ENCODE peak calls at places on chromosome 11, in eight cellular contexts. One of them, this sample, is unnamed.

GRCh38 chr11:30045144-30045543 is 28.3 kb upstream of the KCNA4 start:
- DNase-seq in sigmoid colon: no peak
- DNase-seq in GM23338: no peak
- DNase-seq in IMR-90: no peak
- DNase-seq in hepatocyte: no peak
- DNase-seq in transverse colon: no peak
- DNase-seq in tibial artery: no peak
- DNase-seq in adipocyte: no peak
- DNase-seq in this sample: no peak

GRCh38 chr11:64874841-64875240 is 3.6 kb downstream of the EHD1 start:
- DNase-seq in sigmoid colon: no peak
- DNase-seq in GM23338: no peak
- DNase-seq in IMR-90: no peak
- DNase-seq in hepatocyte: no peak
- DNase-seq in transverse colon: no peak
- DNase-seq in tibial artery: no peak
- DNase-seq in adipocyte: no peak
- DNase-seq in this sample: no peak

GRCh38 chr11:60875366-60875720 is 8.0 kb downstream of the ZP1 start:
- DNase-seq in sigmoid colon: peak; percentile 38
- DNase-seq in GM23338: no peak
- DNase-seq in IMR-90: no peak
- DNase-seq in hepatocyte: no peak
- DNase-seq in transverse colon: no peak
- DNase-seq in tibial artery: peak; percentile 60
- DNase-seq in adipocyte: no peak
- DNase-seq in this sample: no peak

GRCh38 chr11:93236741-93237675 is 39.2 kb upstream of the SLC36A4 start:
- DNase-seq in sigmoid colon: no peak
- DNase-seq in GM23338: peak; percentile 80
- DNase-seq in IMR-90: peak; percentile 44
- DNase-seq in hepatocyte: peak; percentile 72
- DNase-seq in transverse colon: peak; percentile 18
- DNase-seq in tibial artery: no peak
- DNase-seq in adipocyte: peak; percentile 64
- DNase-seq in this sample: no peak

GRCh38 chr11:74559110-74559933 is 33.1 kb upstream of the POLD3 start:
- DNase-seq in sigmoid colon: no peak
- DNase-seq in GM23338: no peak
- DNase-seq in IMR-90: peak; percentile 55
- DNase-seq in hepatocyte: no peak
- DNase-seq in transverse colon: no peak
- DNase-seq in tibial artery: no peak
- DNase-seq in adipocyte: no peak
- DNase-seq in this sample: no peak

GRCh38 chr11:130846606-130847005 is 69.7 kb downstream of the SNX19 start:
- DNase-seq in sigmoid colon: no peak
- DNase-seq in GM23338: no peak
- DNase-seq in IMR-90: peak; percentile 29
- DNase-seq in hepatocyte: no peak
- DNase-seq in transverse colon: no peak
- DNase-seq in tibial artery: no peak
- DNase-seq in adipocyte: no peak
- DNase-seq in this sample: no peak

GRCh38 chr11:108135845-108136599 is 14.7 kb downstream of the ACAT1 start:
- DNase-seq in sigmoid colon: no peak
- DNase-seq in GM23338: no peak
- DNase-seq in IMR-90: peak; percentile 10
- DNase-seq in hepatocyte: no peak
- DNase-seq in transverse colon: no peak
- DNase-seq in tibial artery: no peak
- DNase-seq in adipocyte: peak; percentile 29
- DNase-seq in this sample: no peak

GRCh38 chr11:64226507-64227051 is 505 bp downstream of the NUDT22 start:
- DNase-seq in sigmoid colon: peak; percentile 80
- DNase-seq in GM23338: peak; percentile 64
- DNase-seq in IMR-90: no peak
- DNase-seq in hepatocyte: no peak
- DNase-seq in transverse colon: peak; percentile 82
- DNase-seq in tibial artery: no peak
- DNase-seq in adipocyte: no peak
- DNase-seq in this sample: no peak

GRCh38 chr11:2794947-2795346 is 90.6 kb downstream of the CDKN1C start:
- DNase-seq in sigmoid colon: peak; percentile 64
- DNase-seq in GM23338: no peak
- DNase-seq in IMR-90: no peak
- DNase-seq in hepatocyte: no peak
- DNase-seq in transverse colon: peak; percentile 5
- DNase-seq in tibial artery: no peak
- DNase-seq in adipocyte: no peak
- DNase-seq in this sample: peak; percentile 31

GRCh38 chr11:78694152-78694551 is 119.5 kb upstream of the NARS2 start:
- DNase-seq in sigmoid colon: no peak
- DNase-seq in GM23338: no peak
- DNase-seq in IMR-90: peak; percentile 8
- DNase-seq in hepatocyte: no peak
- DNase-seq in transverse colon: no peak
- DNase-seq in tibial artery: no peak
- DNase-seq in adipocyte: no peak
- DNase-seq in this sample: no peak

GRCh38 chr11:75582935-75583709 is 21.1 kb downstream of the SERPINH1 start:
- DNase-seq in sigmoid colon: peak; percentile 87
- DNase-seq in GM23338: peak; percentile 89
- DNase-seq in IMR-90: peak; percentile 66
- DNase-seq in hepatocyte: peak; percentile 87
- DNase-seq in transverse colon: peak; percentile 57
- DNase-seq in tibial artery: peak; percentile 85
- DNase-seq in adipocyte: peak; percentile 95
- DNase-seq in this sample: peak; percentile 98

GRCh38 chr11:128603003-128603715 is 15.8 kb upstream of the ETS1 start:
- DNase-seq in sigmoid colon: no peak
- DNase-seq in GM23338: no peak
- DNase-seq in IMR-90: no peak
- DNase-seq in hepatocyte: no peak
- DNase-seq in transverse colon: no peak
- DNase-seq in tibial artery: no peak
- DNase-seq in adipocyte: no peak
- DNase-seq in this sample: no peak

GRCh38 chr11:16778286-16778685 is 39.8 kb downstream of the C11orf58 start:
- DNase-seq in sigmoid colon: no peak
- DNase-seq in GM23338: no peak
- DNase-seq in IMR-90: no peak
- DNase-seq in hepatocyte: no peak
- DNase-seq in transverse colon: no peak
- DNase-seq in tibial artery: peak; percentile 41
- DNase-seq in adipocyte: no peak
- DNase-seq in this sample: no peak

GRCh38 chr11:65422104-65422632 is 430 bp upstream of the NEAT1 start:
- DNase-seq in sigmoid colon: peak; percentile 99
- DNase-seq in GM23338: peak; percentile 97
- DNase-seq in IMR-90: peak; percentile 97
- DNase-seq in hepatocyte: peak; percentile 99
- DNase-seq in transverse colon: peak; percentile 99
- DNase-seq in tibial artery: peak; percentile 99
- DNase-seq in adipocyte: peak; percentile 99
- DNase-seq in this sample: peak; percentile 92

GRCh38 chr11:27968461-27968860 is 139.5 kb downstream of the KIF18A start:
- DNase-seq in sigmoid colon: no peak
- DNase-seq in GM23338: no peak
- DNase-seq in IMR-90: no peak
- DNase-seq in hepatocyte: no peak
- DNase-seq in transverse colon: no peak
- DNase-seq in tibial artery: no peak
- DNase-seq in adipocyte: no peak
- DNase-seq in this sample: no peak

GRCh38 chr11:88280673-88281316 is 56.7 kb downstream of the CTSC start:
- DNase-seq in sigmoid colon: no peak
- DNase-seq in GM23338: no peak
- DNase-seq in IMR-90: no peak
- DNase-seq in hepatocyte: no peak
- DNase-seq in transverse colon: no peak
- DNase-seq in tibial artery: no peak
- DNase-seq in adipocyte: peak; percentile 47
- DNase-seq in this sample: no peak

GRCh38 chr11:1138053-1138452 is 19.7 kb upstream of the MUC5AC start:
- DNase-seq in sigmoid colon: no peak
- DNase-seq in GM23338: no peak
- DNase-seq in IMR-90: peak; percentile 82
- DNase-seq in hepatocyte: no peak
- DNase-seq in transverse colon: no peak
- DNase-seq in tibial artery: no peak
- DNase-seq in adipocyte: peak; percentile 13
- DNase-seq in this sample: peak; percentile 91

GRCh38 chr11:33376331-33377099 is 119.3 kb downstream of the HIPK3 start:
- DNase-seq in sigmoid colon: no peak
- DNase-seq in GM23338: peak; percentile 73
- DNase-seq in IMR-90: no peak
- DNase-seq in hepatocyte: peak; percentile 38
- DNase-seq in transverse colon: no peak
- DNase-seq in tibial artery: no peak
- DNase-seq in adipocyte: peak; percentile 66
- DNase-seq in this sample: peak; percentile 90

GRCh38 chr11:61004037-61004641 is 32.7 kb downstream of the CD6 start:
- DNase-seq in sigmoid colon: no peak
- DNase-seq in GM23338: no peak
- DNase-seq in IMR-90: peak; percentile 13
- DNase-seq in hepatocyte: peak; percentile 36
- DNase-seq in transverse colon: no peak
- DNase-seq in tibial artery: no peak
- DNase-seq in adipocyte: peak; percentile 23
- DNase-seq in this sample: peak; percentile 75

GRCh38 chr11:61766353-61766841 is 14.0 kb downstream of the MYRF start:
- DNase-seq in sigmoid colon: no peak
- DNase-seq in GM23338: no peak
- DNase-seq in IMR-90: peak; percentile 86
- DNase-seq in hepatocyte: no peak
- DNase-seq in transverse colon: no peak
- DNase-seq in tibial artery: no peak
- DNase-seq in adipocyte: no peak
- DNase-seq in this sample: no peak

GRCh38 chr11:83865636-83866461 is 579.7 kb upstream of the CCDC90B start:
- DNase-seq in sigmoid colon: no peak
- DNase-seq in GM23338: no peak
- DNase-seq in IMR-90: peak; percentile 49
- DNase-seq in hepatocyte: no peak
- DNase-seq in transverse colon: no peak
- DNase-seq in tibial artery: no peak
- DNase-seq in adipocyte: no peak
- DNase-seq in this sample: no peak

GRCh38 chr11:68504432-68505066 is 44.0 kb downstream of the PPP6R3 start:
- DNase-seq in sigmoid colon: no peak
- DNase-seq in GM23338: no peak
- DNase-seq in IMR-90: no peak
- DNase-seq in hepatocyte: no peak
- DNase-seq in transverse colon: no peak
- DNase-seq in tibial artery: no peak
- DNase-seq in adipocyte: peak; percentile 43
- DNase-seq in this sample: no peak
- H3K4me1 ChIP-seq in sigmoid colon: peaks cover 5% of the 10 kb centered on the region
- H3K4me1 ChIP-seq in GM23338: peaks cover 25% of the 10 kb centered on the region
- H3K4me1 ChIP-seq in IMR-90: peaks cover 8% of the 10 kb centered on the region
- H3K4me1 ChIP-seq in hepatocyte: peaks cover 24% of the 10 kb centered on the region
- H3K4me1 ChIP-seq in transverse colon: peaks cover 33% of the 10 kb centered on the region
- H3K4me1 ChIP-seq in tibial artery: peaks cover 69% of the 10 kb centered on the region
- H3K4me1 ChIP-seq in adipocyte: peaks cover 14% of the 10 kb centered on the region
- H3K4me1 ChIP-seq in this sample: peaks cover 37% of the 10 kb centered on the region

GRCh38 chr11:69640260-69640994 is 529 bp upstream of the CCND1 start:
- DNase-seq in sigmoid colon: peak; percentile 66
- DNase-seq in GM23338: peak; percentile 50
- DNase-seq in IMR-90: no peak
- DNase-seq in hepatocyte: no peak
- DNase-seq in transverse colon: peak; percentile 49
- DNase-seq in tibial artery: no peak
- DNase-seq in adipocyte: peak; percentile 71
- DNase-seq in this sample: peak; percentile 85
- H3K4me1 ChIP-seq in sigmoid colon: no peaks in the 10 kb centered on the region
- H3K4me1 ChIP-seq in GM23338: peaks cover 23% of the 10 kb centered on the region
- H3K4me1 ChIP-seq in IMR-90: peaks cover 22% of the 10 kb centered on the region
- H3K4me1 ChIP-seq in hepatocyte: peaks cover 61% of the 10 kb centered on the region
- H3K4me1 ChIP-seq in transverse colon: peaks cover 80% of the 10 kb centered on the region
- H3K4me1 ChIP-seq in tibial artery: peaks cover 78% of the 10 kb centered on the region
- H3K4me1 ChIP-seq in adipocyte: peaks cover 43% of the 10 kb centered on the region
- H3K4me1 ChIP-seq in this sample: peaks cover 51% of the 10 kb centered on the region

DNA sequence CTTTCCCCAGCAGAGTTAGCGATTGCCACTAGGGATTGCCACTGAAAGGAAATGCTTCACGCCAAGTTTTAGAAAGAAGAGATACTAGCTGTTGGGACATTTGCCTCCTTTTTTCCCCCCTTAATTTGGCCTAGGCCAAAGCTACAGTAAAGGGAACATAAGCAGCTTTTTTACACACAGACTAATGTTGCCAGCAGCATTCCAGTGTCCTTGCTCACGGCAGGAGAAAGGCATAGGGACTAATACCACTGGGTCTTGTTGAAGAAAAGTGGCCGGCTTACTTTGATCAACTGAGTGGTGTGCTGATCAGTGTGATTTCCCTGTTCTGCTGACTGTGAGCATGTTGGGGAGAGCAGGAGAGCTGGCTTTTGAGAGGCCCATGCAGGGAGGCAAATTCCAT is 71.2 kb downstream of the PHF21A start:
- DNase-seq in sigmoid colon: peak; percentile 70
- DNase-seq in GM23338: peak; percentile 58
- DNase-seq in IMR-90: peak; percentile 85
- DNase-seq in hepatocyte: peak; percentile 68
- DNase-seq in transverse colon: peak; percentile 12
- DNase-seq in tibial artery: no peak
- DNase-seq in adipocyte: peak; percentile 85
- DNase-seq in this sample: peak; percentile 59
- H3K4me1 ChIP-seq in sigmoid colon: no peaks in the 10 kb centered on the region
- H3K4me1 ChIP-seq in GM23338: peaks cover 61% of the 10 kb centered on the region
- H3K4me1 ChIP-seq in IMR-90: peaks cover 18% of the 10 kb centered on the region
- H3K4me1 ChIP-seq in hepatocyte: peaks cover 24% of the 10 kb centered on the region
- H3K4me1 ChIP-seq in transverse colon: peaks cover 10% of the 10 kb centered on the region
- H3K4me1 ChIP-seq in tibial artery: peaks cover 14% of the 10 kb centered on the region
- H3K4me1 ChIP-seq in adipocyte: peaks cover 51% of the 10 kb centered on the region
- H3K4me1 ChIP-seq in this sample: peaks cover 23% of the 10 kb centered on the region

DNA sequence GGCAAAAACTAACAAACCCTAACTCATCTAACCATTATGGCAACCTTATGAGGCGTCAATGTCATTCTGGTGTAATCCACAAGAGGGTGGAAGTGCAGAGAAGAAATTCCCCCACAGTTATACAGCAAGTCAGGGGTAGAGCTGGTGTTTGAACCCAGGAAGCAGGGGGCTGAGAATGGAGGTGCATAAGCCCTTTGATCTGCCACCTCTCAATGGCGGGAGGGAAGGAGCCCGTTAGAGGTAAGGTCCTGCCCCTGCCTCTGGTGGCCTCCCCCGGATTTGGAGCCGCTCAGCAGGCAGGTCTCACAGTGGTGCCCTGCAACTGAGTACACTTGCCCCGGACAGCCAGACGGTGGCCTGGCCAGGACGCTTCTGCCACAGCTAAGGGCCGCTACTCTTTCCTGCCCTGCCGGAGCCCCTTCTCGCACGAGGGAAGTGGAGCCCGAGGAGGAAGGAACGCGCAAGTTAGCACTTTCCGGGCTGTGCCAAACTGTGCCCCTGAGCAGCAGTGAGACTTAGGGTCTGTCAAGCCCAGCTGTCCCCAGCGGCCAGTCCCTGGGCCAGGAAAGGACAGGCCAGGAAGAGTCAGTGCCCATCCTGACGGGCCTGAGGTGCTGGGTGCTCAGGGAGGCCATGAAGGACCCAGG is 1.1 kb downstream of the FXYD2 start:
- DNase-seq in sigmoid colon: peak; percentile 75
- DNase-seq in GM23338: no peak
- DNase-seq in IMR-90: no peak
- DNase-seq in hepatocyte: no peak
- DNase-seq in transverse colon: peak; percentile 13
- DNase-seq in tibial artery: peak; percentile 66
- DNase-seq in adipocyte: no peak
- DNase-seq in this sample: peak; percentile 54
- H3K4me1 ChIP-seq in sigmoid colon: no peaks in the 10 kb centered on the region
- H3K4me1 ChIP-seq in GM23338: peaks cover 12% of the 10 kb centered on the region
- H3K4me1 ChIP-seq in IMR-90: peaks cover 3% of the 10 kb centered on the region
- H3K4me1 ChIP-seq in hepatocyte: peaks cover 22% of the 10 kb centered on the region
- H3K4me1 ChIP-seq in transverse colon: peaks cover 15% of the 10 kb centered on the region
- H3K4me1 ChIP-seq in tibial artery: no peaks in the 10 kb centered on the region
- H3K4me1 ChIP-seq in adipocyte: peaks cover 5% of the 10 kb centered on the region
- H3K4me1 ChIP-seq in this sample: no peaks in the 10 kb centered on the region

This sample was measured in osteoblast.